ENCODE peak calls at places on chromosomes 3 and 15, in ten cellular contexts. A is psoas muscle, E is tibial nerve, C is D721Med, R is endothelial cell, V is nephron progenitor cell, U is pancreas, Q is epithelial cell of proximal tubule, W is HL-60, N is upper lobe of right lung. P is an unnamed sample.

GRCh38 chr3:30510596-30510995 is 95.8 kb upstream of the TGFBR2 start:
- DNase-seq in A (no peak), E (no peak), C (no peak), R (no peak), V (no peak), U (no peak), Q (no peak), W (no peak), N (no peak), P (no peak)

GRCh38 chr3:170690133-170690981 is 104.5 kb upstream of the SLC7A14 start:
- DNase-seq in A (peak), E (peak), C (peak), R (peak), V (peak), U (peak), Q (no peak), W (peak), N (peak), P (no peak)

GRCh38 chr3:172201136-172201989 is 162.0 kb downstream of the FNDC3B start:
- DNase-seq in A (peak), E (peak), C (no peak), R (no peak), V (no peak), U (peak), Q (peak), W (no peak), N (peak), P (no peak)

GRCh38 chr15:69454953-69455352 is 2.3 kb downstream of the RPLP1 start:
- DNase-seq in A (no peak), E (no peak), C (no peak), R (no peak), V (no peak), U (no peak), Q (no peak), W (peak), N (no peak), P (no peak)

GRCh38 chr15:71885390-71885789 is 75.0 kb downstream of the NR2E3 start:
- DNase-seq in A (no peak), E (no peak), C (no peak), R (no peak), V (no peak), U (no peak), Q (no peak), W (no peak), N (no peak), P (no peak)

GRCh38 chr3:10321630-10322354 is 880 bp upstream of the SEC13 start:
- DNase-seq in A (no peak), E (no peak), C (no peak), R (no peak), V (no peak), U (no peak), Q (no peak), W (no peak), N (peak), P (no peak)

GRCh38 chr3:180036678-180037455 is at the start of gene PEX5L:
- DNase-seq in A (peak), E (no peak), C (peak), R (peak), V (peak), U (peak), Q (no peak), W (peak), N (peak), P (no peak)

GRCh38 chr3:178560759-178561158 is 24.5 kb downstream of the KCNMB2 start:
- DNase-seq in A (no peak), E (no peak), C (no peak), R (no peak), V (no peak), U (no peak), Q (no peak), W (no peak), N (no peak), P (no peak)

GRCh38 chr3:13414040-13414729 is 5.9 kb downstream of the NUP210 start:
- DNase-seq in A (peak), E (no peak), C (no peak), R (no peak), V (no peak), U (no peak), Q (no peak), W (peak), N (peak), P (no peak)

GRCh38 chr15:41809121-41809520 is 18.8 kb upstream of the JMJD7 start:
- DNase-seq in A (no peak), E (no peak), C (no peak), R (no peak), V (no peak), U (no peak), Q (no peak), W (no peak), N (no peak), P (no peak)

GRCh38 chr15:98715890-98716443 is 67.6 kb downstream of the IGF1R start:
- DNase-seq in A (peak), E (no peak), C (no peak), R (no peak), V (no peak), U (no peak), Q (no peak), W (no peak), N (no peak), P (no peak)

GRCh38 chr3:196012481-196012880 is 69.4 kb downstream of the TFRC start:
- DNase-seq in A (no peak), E (no peak), C (no peak), R (no peak), V (no peak), U (no peak), Q (no peak), W (no peak), N (no peak), P (no peak)

GRCh38 chr3:155661730-155662129 is 83.1 kb downstream of the PLCH1 start:
- DNase-seq in A (no peak), E (no peak), C (no peak), R (no peak), V (no peak), U (no peak), Q (no peak), W (no peak), N (no peak), P (no peak)

GRCh38 chr3:63199606-63200005 is 78.5 kb upstream of the SYNPR start:
- DNase-seq in A (no peak), E (no peak), C (no peak), R (no peak), V (no peak), U (no peak), Q (no peak), W (no peak), N (no peak), P (no peak)

GRCh38 chr3:141722076-141722475 is 16.0 kb upstream of the RNF7 start:
- DNase-seq in A (no peak), E (no peak), C (no peak), R (no peak), V (no peak), U (no peak), Q (no peak), W (no peak), N (no peak), P (no peak)

DNA sequence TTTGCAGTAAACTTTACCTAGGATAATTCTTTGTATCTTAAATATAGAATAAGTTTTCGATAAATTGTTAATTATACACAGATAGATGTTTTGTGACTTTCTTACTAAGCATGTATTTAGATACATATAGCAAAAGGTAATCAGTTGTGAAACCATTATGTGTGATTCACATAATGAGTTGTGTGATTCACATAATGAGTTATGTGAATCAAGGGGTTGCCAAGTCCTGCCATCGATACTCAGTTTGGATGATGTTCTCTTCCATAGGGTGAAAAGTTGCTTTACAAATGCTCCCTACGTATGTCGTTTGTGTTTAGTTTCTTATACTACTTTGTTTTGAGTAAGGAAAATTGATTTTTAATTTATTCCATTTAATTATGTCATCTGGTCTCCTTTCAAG is 682.1 kb downstream of the MECOM start:
- DNase-seq in A (no peak), E (no peak), C (no peak), R (no peak), V (no peak), U (no peak), Q (no peak), W (no peak), N (no peak), P (no peak)
- TF ChIP-seq CTCF in A (no peak), E (no peak), C (no peak), R (no peak), V (no peak), U (no peak), Q (no peak), W (no peak), N (no peak), P (no peak)

GRCh38 chr3:14913071-14913925 is 34.1 kb upstream of the NR2C2 start:
- DNase-seq in A (no peak), E (no peak), C (no peak), R (no peak), V (no peak), U (no peak), Q (no peak), W (no peak), N (no peak), P (no peak)

GRCh38 chr3:14913926-14914776 is 33.2 kb upstream of the NR2C2 start:
- DNase-seq in A (no peak), E (no peak), C (no peak), R (no peak), V (peak), U (no peak), Q (no peak), W (no peak), N (peak), P (no peak)

GRCh38 chr3:14918356-14918860 is 29.0 kb upstream of the NR2C2 start:
- DNase-seq in A (no peak), E (no peak), C (no peak), R (no peak), V (no peak), U (no peak), Q (no peak), W (no peak), N (peak), P (no peak)

GRCh38 chr3:14914777-14915113 is 32.6 kb upstream of the NR2C2 start:
- DNase-seq in A (no peak), E (no peak), C (no peak), R (no peak), V (no peak), U (no peak), Q (no peak), W (no peak), N (no peak), P (no peak)

DNA sequence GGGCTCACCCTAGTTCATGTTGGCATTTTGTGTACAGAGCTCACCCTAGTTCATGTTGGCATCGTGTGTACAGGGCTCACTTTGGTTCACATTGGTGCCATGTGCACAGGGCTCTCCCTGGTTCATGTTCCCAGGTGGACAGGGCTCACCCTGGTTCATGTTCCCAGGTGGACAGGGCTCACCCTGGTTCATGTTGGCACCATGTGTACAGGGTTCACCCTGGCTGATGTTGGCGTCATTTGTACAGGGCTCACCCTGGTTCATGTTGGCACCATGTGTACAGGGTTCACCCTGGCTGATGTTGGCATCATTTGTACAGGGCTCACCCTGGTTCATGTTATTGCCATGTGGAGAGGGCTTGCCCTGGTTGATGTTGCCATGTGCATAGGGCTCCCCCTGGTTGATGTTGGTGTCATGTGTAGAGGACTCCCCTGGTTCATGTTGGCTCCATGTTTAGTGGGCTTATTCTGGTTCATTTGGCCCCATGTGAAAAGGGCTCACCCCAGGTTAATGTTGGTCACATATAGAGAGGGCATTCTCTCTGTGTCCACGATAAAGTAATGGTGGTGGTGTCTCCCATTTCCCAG is 31.7 kb upstream of the NR2C2 start:
- DNase-seq in A (no peak), E (no peak), C (no peak), R (no peak), V (no peak), U (no peak), Q (no peak), W (no peak), N (peak), P (no peak)
- TF ChIP-seq CTCF in A (peak), E (no peak), C (peak), R (no peak), V (no peak), U (no peak), Q (peak), W (no peak), N (no peak), P (no peak)

GRCh38 chr3:99747915-99748314 is 69.7 kb upstream of the CMSS1 start:
- DNase-seq in A (no peak), E (no peak), C (no peak), R (peak), V (no peak), U (no peak), Q (peak), W (no peak), N (no peak), P (no peak)
- TF ChIP-seq CTCF in A (peak), E (no peak), C (peak), R (no peak), V (no peak), U (no peak), Q (peak), W (no peak), N (peak), P (no peak)

GRCh38 chr3:45957606-45958005 is 14.3 kb downstream of the CXCR6 start:
- DNase-seq in A (no peak), E (no peak), C (no peak), R (no peak), V (no peak), U (no peak), Q (no peak), W (no peak), N (no peak), P (no peak)
- TF ChIP-seq CTCF in A (no peak), E (no peak), C (no peak), R (no peak), V (no peak), U (no peak), Q (no peak), W (no peak), N (no peak), P (no peak)